ENCODE peak calls at places on chromosomes 6 and 20, in six cellular contexts. One of them, this sample, is unnamed.

GRCh38 chr6:145278163-145278807 is 457.0 kb downstream of the EPM2A start:
- DNase-seq in fibroblast of lung: peak; percentile 78
- DNase-seq in AG09309: no peak
- DNase-seq in OCI-LY7: no peak
- DNase-seq in adrenal gland: no peak
- DNase-seq in NCI-H1092: no peak
- DNase-seq in this sample: peak; percentile 9

GRCh38 chr6:168554898-168555617 is 114.1 kb downstream of the SMOC2 start:
- DNase-seq in NCI-H1092: no peak
- DNase-seq in adrenal gland: no peak
- DNase-seq in OCI-LY7: no peak
- DNase-seq in AG09309: no peak
- DNase-seq in fibroblast of lung: no peak
- DNase-seq in this sample: no peak

GRCh38 chr6:169287675-169288074 is 34.0 kb upstream of the THBS2 start:
- DNase-seq in fibroblast of lung: no peak
- DNase-seq in NCI-H1092: no peak
- DNase-seq in adrenal gland: no peak
- DNase-seq in AG09309: no peak
- DNase-seq in OCI-LY7: no peak
- DNase-seq in this sample: no peak

GRCh38 chr6:140871911-140872310 is 1260.8 kb upstream of the GJE1 start:
- DNase-seq in adrenal gland: no peak
- DNase-seq in OCI-LY7: no peak
- DNase-seq in fibroblast of lung: peak; percentile 82
- DNase-seq in AG09309: no peak
- DNase-seq in NCI-H1092: no peak
- DNase-seq in this sample: no peak

GRCh38 chr20:51412991-51413471 is 129.5 kb downstream of the NFATC2 start:
- DNase-seq in AG09309: no peak
- DNase-seq in fibroblast of lung: no peak
- DNase-seq in OCI-LY7: no peak
- DNase-seq in NCI-H1092: no peak
- DNase-seq in adrenal gland: no peak
- DNase-seq in this sample: no peak

GRCh38 chr20:36135821-36136220 is 18.7 kb upstream of the EPB41L1 start:
- DNase-seq in adrenal gland: no peak
- DNase-seq in fibroblast of lung: no peak
- DNase-seq in OCI-LY7: no peak
- DNase-seq in AG09309: no peak
- DNase-seq in NCI-H1092: no peak
- DNase-seq in this sample: no peak

GRCh38 chr6:46129634-46130505 is at the start of gene ENPP4:
- DNase-seq in AG09309: peak; percentile 10
- DNase-seq in NCI-H1092: peak; percentile 94
- DNase-seq in fibroblast of lung: peak; percentile 63
- DNase-seq in adrenal gland: peak; percentile 92
- DNase-seq in OCI-LY7: peak; percentile 96
- DNase-seq in this sample: peak; percentile 76

GRCh38 chr6:119262612-119263011 is 86.9 kb downstream of the MAN1A1 start:
- DNase-seq in AG09309: no peak
- DNase-seq in fibroblast of lung: no peak
- DNase-seq in adrenal gland: no peak
- DNase-seq in OCI-LY7: no peak
- DNase-seq in NCI-H1092: no peak
- DNase-seq in this sample: no peak

GRCh38 chr6:152573762-152574161 is 63.4 kb downstream of the SYNE1 start:
- DNase-seq in OCI-LY7: no peak
- DNase-seq in adrenal gland: no peak
- DNase-seq in AG09309: no peak
- DNase-seq in NCI-H1092: no peak
- DNase-seq in fibroblast of lung: no peak
- DNase-seq in this sample: no peak

GRCh38 chr6:20811112-20811746 is 277.0 kb downstream of the CDKAL1 start:
- DNase-seq in fibroblast of lung: peak; percentile 100
- DNase-seq in adrenal gland: peak; percentile 42
- DNase-seq in AG09309: peak; percentile 84
- DNase-seq in OCI-LY7: no peak
- DNase-seq in NCI-H1092: no peak
- DNase-seq in this sample: peak; percentile 97

This sample was measured in kidney epithelial cell.